ENCODE peak calls at places on chromosomes 12 and 14, in eight cellular contexts. F is neural progenitor cell; S is K562; L is brain microvascular endothelial cell; U is heart left ventricle; R is caudate nucleus; T is adrenal gland; Z is CD4-positive, alpha-beta T cell. G is an unnamed sample.

GRCh38 chr14:101034986-101035385 is 131.5 kb upstream of the RTL1 start:
- DNase-seq in F (no peak), S (no peak), L (no peak), U (no peak), R (no peak), T (peak), Z (no peak), G (no peak)

GRCh38 chr14:102320033-102320660 is 601 bp downstream of the ZNF839 start:
- DNase-seq in F (peak), S (peak), L (peak), U (peak), R (no peak), T (peak), Z (peak), G (no peak)

GRCh38 chr14:64563696-64564095 is 13.9 kb downstream of the PPP1R36 start:
- DNase-seq in F (no peak), S (no peak), L (no peak), U (no peak), R (no peak), T (no peak), Z (no peak), G (no peak)

GRCh38 chr14:78259831-78260230 is 89.7 kb downstream of the NRXN3 start:
- DNase-seq in F (no peak), S (no peak), L (no peak), U (no peak), R (no peak), T (no peak), Z (no peak), G (no peak)

GRCh38 chr12:89208661-89209096 is 143.6 kb downstream of the DUSP6 start:
- DNase-seq in F (no peak), S (no peak), L (no peak), U (no peak), R (no peak), T (no peak), Z (no peak), G (no peak)

GRCh38 chr12:39538679-39539104 is 80.9 kb downstream of the ABCD2 start:
- DNase-seq in F (no peak), S (peak), L (no peak), U (no peak), R (no peak), T (no peak), Z (no peak), G (no peak)

GRCh38 chr12:95574799-95575452 is 23.6 kb upstream of the USP44 start:
- DNase-seq in F (peak), S (peak), L (peak), U (no peak), R (no peak), T (no peak), Z (no peak), G (no peak)

GRCh38 chr14:51576899-51577298 is 74.8 kb upstream of the FRMD6 start:
- DNase-seq in F (no peak), S (no peak), L (peak), U (no peak), R (no peak), T (no peak), Z (no peak), G (peak)

GRCh38 chr14:89277229-89277628 is 139.8 kb downstream of the FOXN3 start:
- DNase-seq in F (no peak), S (no peak), L (no peak), U (no peak), R (no peak), T (no peak), Z (no peak), G (no peak)

GRCh38 chr14:52049271-52049670 is 19.6 kb downstream of the NID2 start:
- DNase-seq in F (no peak), S (no peak), L (no peak), U (no peak), R (no peak), T (no peak), Z (no peak), G (no peak)

GRCh38 chr14:83300454-83301064 is 1766.9 kb upstream of the SEL1L start:
- DNase-seq in F (peak), S (peak), L (peak), U (no peak), R (no peak), T (no peak), Z (no peak), G (no peak)

GRCh38 chr12:104720346-104721064 is 237.6 kb downstream of the SLC41A2 start:
- DNase-seq in F (no peak), S (no peak), L (peak), U (no peak), R (no peak), T (no peak), Z (peak), G (no peak)

GRCh38 chr12:102702447-102703114 is 214.5 kb downstream of the PAH start:
- DNase-seq in F (peak), S (peak), L (peak), U (peak), R (no peak), T (peak), Z (no peak), G (no peak)

GRCh38 chr12:40152783-40153383 is 47.0 kb upstream of the SLC2A13 start:
- DNase-seq in F (peak), S (peak), L (peak), U (peak), R (no peak), T (peak), Z (peak), G (no peak)

GRCh38 chr14:104280085-104280901 is 141.9 kb downstream of the KIF26A start:
- DNase-seq in F (no peak), S (no peak), L (no peak), U (no peak), R (no peak), T (no peak), Z (no peak), G (no peak)

GRCh38 chr14:104799657-104800599 is 973 bp upstream of the ZBTB42 start:
- DNase-seq in F (peak), S (peak), L (peak), U (peak), R (peak), T (peak), Z (peak), G (no peak)

GRCh38 chr14:105475916-105476845 is 1.6 kb downstream of the CRIP2 start:
- DNase-seq in F (peak), S (no peak), L (no peak), U (peak), R (peak), T (no peak), Z (no peak), G (no peak)

GRCh38 chr12:104411826-104412626 is 44.7 kb upstream of the CHST11 start:
- DNase-seq in F (no peak), S (peak), L (peak), U (no peak), R (peak), T (no peak), Z (no peak), G (no peak)

GRCh38 chr12:39144613-39145061 is 239.2 kb upstream of the CPNE8 start:
- DNase-seq in F (no peak), S (no peak), L (no peak), U (no peak), R (no peak), T (no peak), Z (no peak), G (no peak)

GRCh38 chr12:104257913-104258472 is 42.4 kb downstream of the TXNRD1 start:
- DNase-seq in F (no peak), S (no peak), L (no peak), U (no peak), R (no peak), T (no peak), Z (no peak), G (no peak)

GRCh38 chr14:101497910-101498860 is 63.1 kb upstream of the DIO3 start:
- DNase-seq in F (no peak), S (no peak), L (no peak), U (no peak), R (no peak), T (no peak), Z (no peak), G (no peak)

GRCh38 chr12:3304436-3305135 is 186.4 kb upstream of the PRMT8 start:
- DNase-seq in F (no peak), S (no peak), L (peak), U (no peak), R (no peak), T (no peak), Z (no peak), G (peak)

GRCh38 chr14:26833777-26834176 is 235.9 kb upstream of the NOVA1 start:
- DNase-seq in F (no peak), S (no peak), L (no peak), U (no peak), R (no peak), T (no peak), Z (no peak), G (no peak)

GRCh38 chr12:5276327-5276880 is 155.5 kb upstream of the NTF3 start:
- DNase-seq in F (no peak), S (no peak), L (no peak), U (no peak), R (no peak), T (no peak), Z (no peak), G (no peak)

GRCh38 chr12:54429014-54429471 is 10.0 kb upstream of the ITGA5 start:
- DNase-seq in F (no peak), S (no peak), L (no peak), U (no peak), R (no peak), T (no peak), Z (no peak), G (no peak)
- H3K27ac ChIP-seq in F (no peak), S (peak), L (peak), U (no peak), R (no peak), T (no peak), Z (no peak), G (peak)

DNA sequence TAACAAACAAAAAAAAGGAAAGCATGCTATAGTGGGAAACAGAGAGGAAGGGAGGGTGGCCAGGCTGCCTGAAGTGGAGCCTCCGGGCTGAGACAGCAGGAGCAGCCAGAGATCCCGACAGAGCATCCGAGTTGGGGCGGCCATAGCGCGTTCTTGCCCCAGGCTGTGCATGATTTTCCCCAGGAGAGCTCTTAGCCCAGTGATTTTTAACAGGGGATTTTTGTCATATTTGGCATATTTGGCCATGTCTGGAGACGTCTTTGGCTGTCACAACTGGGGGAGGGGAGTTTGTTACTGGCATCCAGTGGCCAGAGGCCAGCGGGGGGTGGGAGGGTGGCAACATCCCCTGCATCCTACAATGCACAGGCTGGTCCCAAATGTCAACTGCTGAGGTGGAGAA is 23.6 kb downstream of the BDKRB1 start:
- DNase-seq in F (no peak), S (no peak), L (no peak), U (no peak), R (no peak), T (no peak), Z (no peak), G (no peak)
- H3K27ac ChIP-seq in F (no peak), S (no peak), L (no peak), U (no peak), R (no peak), T (no peak), Z (no peak), G (no peak)

GRCh38 chr12:63508543-63508942 is 159.8 kb downstream of the DPY19L2 start:
- DNase-seq in F (no peak), S (no peak), L (no peak), U (no peak), R (no peak), T (no peak), Z (no peak), G (no peak)
- H3K27ac ChIP-seq in F (no peak), S (no peak), L (no peak), U (no peak), R (no peak), T (no peak), Z (no peak), G (no peak)

GRCh38 chr12:98483621-98484455 is 31.6 kb upstream of the TMPO start:
- DNase-seq in F (no peak), S (peak), L (no peak), U (no peak), R (no peak), T (no peak), Z (no peak), G (no peak)
- H3K27ac ChIP-seq in F (no peak), S (no peak), L (no peak), U (no peak), R (no peak), T (no peak), Z (no peak), G (no peak)

GRCh38 chr12:22256634-22257033 is 77.9 kb downstream of the ST8SIA1 start:
- DNase-seq in F (no peak), S (no peak), L (no peak), U (no peak), R (no peak), T (no peak), Z (no peak), G (no peak)
- H3K27ac ChIP-seq in F (no peak), S (no peak), L (no peak), U (no peak), R (no peak), T (no peak), Z (no peak), G (no peak)

DNA sequence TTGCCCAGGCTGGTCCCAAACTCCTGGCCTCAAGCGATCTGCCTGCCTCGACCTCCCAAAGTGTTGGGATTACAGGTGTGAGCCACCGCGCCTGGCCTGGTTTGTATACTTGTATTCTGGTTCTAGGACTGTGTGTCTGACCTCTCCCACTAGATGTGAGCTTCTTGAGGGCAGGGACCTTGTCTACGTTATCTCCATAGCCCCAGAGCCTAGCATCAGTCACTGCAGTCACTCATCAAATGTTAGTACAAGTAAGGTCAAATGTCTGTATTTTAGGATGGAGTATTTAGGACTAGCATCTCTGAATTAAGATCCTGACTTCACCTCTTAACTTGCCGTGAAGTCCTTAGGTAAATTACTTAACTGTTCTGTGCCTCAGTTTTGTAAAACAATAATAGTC is 2.9 kb downstream of the RILPL2 start:
- DNase-seq in F (no peak), S (no peak), L (no peak), U (no peak), R (no peak), T (no peak), Z (no peak), G (no peak)
- H3K27ac ChIP-seq in F (no peak), S (no peak), L (no peak), U (no peak), R (no peak), T (no peak), Z (no peak), G (peak)

DNA sequence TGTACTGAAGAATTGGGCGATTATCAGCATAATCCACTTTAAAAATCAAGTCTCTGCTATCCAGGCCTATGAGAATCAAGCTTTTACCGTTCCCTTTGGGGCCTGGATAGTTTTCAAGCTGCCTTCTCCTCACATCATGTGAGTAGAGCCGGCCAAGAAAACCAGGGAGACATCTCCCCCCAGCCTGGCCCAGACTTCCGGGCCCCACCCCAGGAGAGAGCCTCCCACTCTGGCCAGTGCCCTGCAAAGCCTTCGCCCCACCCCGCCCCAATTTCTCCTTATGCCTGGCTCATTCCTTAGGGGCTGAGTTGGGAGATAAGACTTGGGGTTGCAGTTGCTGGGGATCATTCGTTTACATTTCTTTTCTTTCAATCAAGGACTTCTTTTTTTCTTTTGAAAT is 1.4 kb upstream of the TMEM132C start:
- DNase-seq in F (no peak), S (no peak), L (no peak), U (no peak), R (no peak), T (no peak), Z (no peak), G (no peak)
- H3K27ac ChIP-seq in F (no peak), S (no peak), L (no peak), U (no peak), R (no peak), T (no peak), Z (no peak), G (no peak)

GRCh38 chr14:90381999-90382451 is 14.8 kb upstream of the CALM1 start:
- DNase-seq in F (peak), S (peak), L (no peak), U (peak), R (no peak), T (peak), Z (no peak), G (no peak)
- H3K27ac ChIP-seq in F (no peak), S (peak), L (peak), U (peak), R (peak), T (peak), Z (peak), G (peak)

G was measured in epithelial cell of prostate.